ENCODE peak calls at places on chromosomes 2 and 18, in four cellular contexts. O is AG04450, V is memory B cell, I is T1000. P is an unnamed sample.

GRCh38 chr2:236632295-236633218 is 62.9 kb downstream of the ACKR3 start:
- DNase-seq in O (no peak), V (no peak), I (no peak), P (no peak)

GRCh38 chr2:106956879-106957278 is 70.9 kb upstream of the ST6GAL2 start:
- DNase-seq in O (peak), V (no peak), I (peak), P (no peak)

GRCh38 chr2:69013837-69014796 is 1.1 kb downstream of the ANTXR1 start:
- DNase-seq in O (no peak), V (no peak), I (no peak), P (no peak)

GRCh38 chr18:23314672-23315071 is 138.4 kb upstream of the RIOK3 start:
- DNase-seq in O (no peak), V (no peak), I (no peak), P (no peak)

GRCh38 chr2:240989451-240990265 is 8.8 kb upstream of the SNED1 start:
- DNase-seq in O (no peak), V (no peak), I (no peak), P (no peak)

GRCh38 chr2:5946210-5947118 is 254.3 kb downstream of the SOX11 start:
- DNase-seq in O (no peak), V (no peak), I (no peak), P (no peak)

GRCh38 chr2:177335917-177336450 is 56.6 kb upstream of the AGPS start:
- DNase-seq in O (no peak), V (no peak), I (no peak), P (no peak)

GRCh38 chr2:149019768-149020167 is 18.7 kb upstream of the LYPD6B start:
- DNase-seq in O (no peak), V (no peak), I (no peak), P (no peak)

GRCh38 chr2:65877331-65877791 is 445.0 kb upstream of the SPRED2 start:
- DNase-seq in O (no peak), V (no peak), I (no peak), P (no peak)

GRCh38 chr2:10373931-10374330 is 71.2 kb downstream of the HPCAL1 start:
- DNase-seq in O (no peak), V (no peak), I (no peak), P (no peak)

GRCh38 chr2:144078802-144079386 is 441.0 kb downstream of the ZEB2 start:
- DNase-seq in O (no peak), V (no peak), I (no peak), P (no peak)

GRCh38 chr2:65846984-65847383 is 414.6 kb upstream of the SPRED2 start:
- DNase-seq in O (no peak), V (no peak), I (no peak), P (no peak)

GRCh38 chr2:11869423-11869991 is 123.1 kb downstream of the LPIN1 start:
- DNase-seq in O (no peak), V (no peak), I (no peak), P (no peak)